ENCODE peak calls at places on chromosomes 6 and 20, in six cellular contexts. E is PC-3, H is GM23248, W is neural progenitor cell, U is GM23338, M is PC-9. S is an unnamed sample.

GRCh38 chr20:59173938-59174496 is 10.4 kb downstream of the ZNF831 start:
- DNase-seq in E (no peak), H (no peak), W (no peak), U (no peak), M (no peak), S (no peak)

GRCh38 chr20:34112600-34113061 is 588 bp upstream of the EIF2S2 start:
- DNase-seq in E (no peak), H (peak; percentile 63), W (peak; percentile 55), U (peak; percentile 42), M (peak; percentile 56), S (peak; percentile 29)

GRCh38 chr6:163892814-163893561 is 478.5 kb downstream of the QKI start:
- DNase-seq in E (no peak), H (no peak), W (no peak), U (no peak), M (no peak), S (no peak)

GRCh38 chr6:170440437-170440836 is 112.7 kb downstream of the PSMB1 start:
- DNase-seq in E (no peak), H (no peak), W (no peak), U (no peak), M (no peak), S (no peak)

GRCh38 chr20:36098364-36098763 is 56.2 kb upstream of the EPB41L1 start:
- DNase-seq in E (no peak), H (peak; percentile 75), W (no peak), U (no peak), M (peak; percentile 47), S (peak; percentile 85)

GRCh38 chr6:155939253-155939652 is 483.6 kb upstream of the NOX3 start:
- DNase-seq in E (no peak), H (no peak), W (peak; percentile 13), U (no peak), M (no peak), S (no peak)

GRCh38 chr6:170376386-170377084 is 70.0 kb downstream of the FAM120B start:
- DNase-seq in E (no peak), H (no peak), W (no peak), U (no peak), M (no peak), S (no peak)

GRCh38 chr20:58661298-58662141 is 10.4 kb downstream of the STX16 start:
- DNase-seq in E (no peak), H (no peak), W (no peak), U (no peak), M (no peak), S (no peak)

GRCh38 chr20:35663813-35664543 is 722 bp downstream of the CPNE1 start:
- DNase-seq in E (peak; percentile 28), H (peak; percentile 52), W (peak; percentile 79), U (peak; percentile 75), M (peak; percentile 40), S (peak; percentile 65)

GRCh38 chr20:38350879-38351775 is 4.8 kb downstream of the LBP start:
- DNase-seq in E (no peak), H (no peak), W (no peak), U (no peak), M (no peak), S (no peak)

GRCh38 chr20:59525500-59526241 is 78.7 kb upstream of the PHACTR3 start:
- DNase-seq in E (peak; percentile 70), H (peak; percentile 69), W (peak; percentile 84), U (peak; percentile 90), M (peak; percentile 46), S (peak; percentile 40)

GRCh38 chr6:123997223-123997622 is 193.6 kb downstream of the NKAIN2 start:
- DNase-seq in E (no peak), H (no peak), W (no peak), U (no peak), M (no peak), S (no peak)

GRCh38 chr20:32358632-32358882 is 426 bp downstream of the ASXL1 start:
- DNase-seq in E (no peak), H (no peak), W (no peak), U (no peak), M (no peak), S (no peak)

GRCh38 chr6:10425973-10426780 is 11.3 kb upstream of the TFAP2A start:
- DNase-seq in E (no peak), H (peak; percentile 76), W (peak; percentile 73), U (peak; percentile 72), M (peak; percentile 84), S (peak; percentile 71)
- TF ChIP-seq EZH2 in E (no peak), H (no peak), W (peak; percentile 98), U (peak; percentile 44), M (no peak), S (no peak)

GRCh38 chr6:85600713-85601313 is 7.2 kb upstream of the SNX14 start:
- DNase-seq in E (no peak), H (no peak), W (no peak), U (no peak), M (no peak), S (no peak)
- H3F3A ChIP-seq in E (no peaks in the 10 kb centered on the region), H (peaks cover 70% of the 10 kb centered on the region), W (peaks cover 50% of the 10 kb centered on the region), U (no peaks in the 10 kb centered on the region), M (peaks cover 22% of the 10 kb centered on the region), S (peaks cover 14% of the 10 kb centered on the region)

GRCh38 chr6:29945421-29945820 is 3.1 kb downstream of the HLA-A start:
- DNase-seq in E (no peak), H (no peak), W (no peak), U (no peak), M (no peak), S (no peak)
- H3K36me3 ChIP-seq in E (peaks cover 4% of the 10 kb centered on the region), H (no peaks in the 10 kb centered on the region), W (no peaks in the 10 kb centered on the region), U (no peaks in the 10 kb centered on the region), M (no peaks in the 10 kb centered on the region), S (no peaks in the 10 kb centered on the region)

GRCh38 chr6:149400050-149400449 is at the start of gene SUMO4:
- DNase-seq in E (no peak), H (no peak), W (no peak), U (no peak), M (no peak), S (no peak)
- TF ChIP-seq EZH2 in E (no peak), H (no peak), W (no peak), U (no peak), M (no peak), S (no peak)

GRCh38 chr6:32977272-32977952 is 9.0 kb downstream of the BRD2 start:
- DNase-seq in E (no peak), H (no peak), W (no peak), U (no peak), M (no peak), S (no peak)
- H3F3A ChIP-seq in E (peaks cover 33% of the 10 kb centered on the region), H (peaks cover 98% of the 10 kb centered on the region), W (peaks cover 97% of the 10 kb centered on the region), U (peaks cover 87% of the 10 kb centered on the region), M (peaks cover 99% of the 10 kb centered on the region), S (peaks cover 98% of the 10 kb centered on the region)

DNA sequence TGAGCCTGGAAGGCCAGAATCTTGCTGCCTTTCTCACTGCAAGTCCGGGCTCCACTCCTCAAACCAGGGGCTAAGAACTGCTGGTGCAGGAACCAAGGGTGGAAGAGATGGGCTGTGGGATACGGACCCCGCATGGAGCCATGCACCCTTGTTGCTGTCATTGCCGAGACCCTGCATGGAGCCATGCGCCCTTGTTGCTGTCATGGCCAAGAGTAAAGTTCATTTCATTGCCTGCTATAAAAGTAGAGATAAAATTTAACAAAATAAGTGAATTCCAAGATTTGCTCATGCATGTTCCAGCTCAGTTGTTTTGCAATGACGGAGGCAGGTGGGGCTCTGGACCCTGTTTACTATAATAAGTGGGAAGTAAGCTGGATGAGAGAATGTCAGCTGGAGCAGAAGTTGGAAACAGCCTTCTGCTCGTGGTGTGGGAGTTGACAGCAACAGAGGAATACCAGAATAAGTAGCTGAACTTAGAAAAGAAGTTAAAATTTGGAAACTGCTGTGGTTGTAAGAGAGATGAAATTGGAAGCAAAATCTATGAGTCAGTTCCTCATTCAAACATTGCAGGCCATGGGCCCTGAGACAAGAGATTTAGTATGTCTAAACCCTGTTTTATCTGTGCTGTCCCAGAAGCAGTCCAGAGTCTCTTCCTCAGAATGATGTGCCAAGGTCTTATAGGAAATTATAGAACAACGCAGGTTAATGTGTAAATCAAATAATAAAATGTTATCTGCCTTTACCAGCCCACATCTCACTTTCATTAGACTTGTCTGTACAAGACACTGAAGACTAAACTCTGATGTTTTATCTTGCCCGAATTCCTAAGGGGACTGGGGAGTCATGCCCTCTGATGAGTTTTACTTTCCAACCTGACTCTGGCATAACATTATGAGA is 15.8 kb upstream of the THBS2 start:
- DNase-seq in E (peak; percentile 7), H (peak; percentile 77), W (no peak), U (no peak), M (no peak), S (no peak)
- H3K36me3 ChIP-seq in E (no peaks in the 10 kb centered on the region), H (no peaks in the 10 kb centered on the region), W (no peaks in the 10 kb centered on the region), U (no peaks in the 10 kb centered on the region), M (no peaks in the 10 kb centered on the region), S (no peaks in the 10 kb centered on the region)

DNA sequence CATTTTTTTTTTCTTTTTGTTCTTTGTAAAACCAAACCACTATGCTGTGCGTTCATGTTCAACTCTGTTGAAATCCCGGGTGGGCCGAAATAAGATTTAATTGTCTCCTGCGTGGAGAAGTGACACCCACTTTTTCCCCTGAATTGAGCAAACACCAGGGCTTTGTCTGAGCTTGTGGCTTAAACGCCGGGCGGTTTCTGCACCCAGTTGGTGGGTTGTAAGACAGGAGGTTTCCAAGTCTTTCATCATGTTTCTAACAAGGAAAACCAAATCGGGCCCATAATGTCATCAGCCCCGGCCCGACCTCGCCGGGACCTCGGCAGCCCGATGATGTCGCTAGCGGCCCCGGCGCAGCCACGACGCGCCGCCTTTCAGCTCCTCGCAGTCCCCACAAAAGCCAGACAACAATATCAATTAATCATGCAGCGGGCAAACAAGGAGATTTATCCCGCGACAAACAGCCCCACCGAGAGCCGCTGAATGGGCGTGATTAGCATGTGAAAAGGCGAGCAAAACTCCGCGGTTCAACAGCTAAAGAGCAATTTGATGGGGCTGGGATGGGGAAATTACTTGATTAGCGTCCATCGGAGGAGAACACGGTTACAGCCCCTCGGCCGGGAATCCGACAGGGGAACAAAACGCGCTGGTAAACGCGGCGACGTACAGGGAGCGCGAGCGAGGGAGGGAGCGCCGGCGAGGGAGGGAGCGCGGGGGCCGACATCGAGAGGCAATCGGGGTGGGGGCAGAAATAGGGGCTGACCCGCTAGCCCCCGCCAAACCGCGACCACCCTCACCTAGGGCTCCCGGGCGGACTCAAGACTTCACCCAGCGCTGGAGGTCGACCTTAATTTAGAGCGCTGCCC is 5.3 kb downstream of the LINC00237 start:
- DNase-seq in E (no peak), H (peak; percentile 26), W (peak; percentile 91), U (peak; percentile 91), M (no peak), S (no peak)
- TF ChIP-seq EZH2 in E (no peak), H (peak; percentile 95), W (peak; percentile 68), U (peak; percentile 36), M (no peak), S (no peak)

S was measured in MM.1S.